ENCODE peak calls at places on chromosomes 11 and 22, in six cellular contexts. Q is NCI-H460; B is Calu3; G is breast epithelium; V is activated CD4-positive, alpha-beta T cell treated with anti-CD3 and anti-CD28 coated beads for 24 hours; E is T-helper 9 cell. T is an unnamed sample.

GRCh38 chr11:26953770-26954392 is 40.0 kb upstream of the FIBIN start:
- DNase-seq in Q (no peak), B (no peak), G (no peak), V (no peak), E (no peak), T (no peak)

GRCh38 chr11:100687630-100688395 is 725 bp downstream of the ARHGAP42 start:
- DNase-seq in Q (peak; percentile 61), B (peak; percentile 51), G (peak; percentile 41), V (no peak), E (no peak), T (peak; percentile 46)

GRCh38 chr11:117986981-117987495 is 844 bp downstream of the IL10RA start:
- DNase-seq in Q (no peak), B (no peak), G (no peak), V (no peak), E (peak; percentile 37), T (no peak)

GRCh38 chr11:6418199-6418957 is 516 bp downstream of the APBB1 start:
- DNase-seq in Q (no peak), B (no peak), G (no peak), V (no peak), E (no peak), T (no peak)

GRCh38 chr11:59676205-59676604 is 7.4 kb upstream of the PATL1 start:
- DNase-seq in Q (no peak), B (no peak), G (no peak), V (no peak), E (no peak), T (no peak)

GRCh38 chr22:27242917-27243589 is 558.5 kb downstream of the MN1 start:
- DNase-seq in Q (no peak), B (peak; percentile 17), G (no peak), V (no peak), E (no peak), T (no peak)

GRCh38 chr22:38080847-38081635 is 2.9 kb downstream of the SLC16A8 start:
- DNase-seq in Q (no peak), B (no peak), G (no peak), V (no peak), E (no peak), T (peak; percentile 47)

GRCh38 chr11:83241291-83241946 is 44.7 kb downstream of the CCDC90B start:
- DNase-seq in Q (peak; percentile 68), B (peak; percentile 52), G (peak; percentile 24), V (no peak), E (no peak), T (peak; percentile 28)

GRCh38 chr11:43576834-43577521 is 103.6 kb upstream of the HSD17B12 start:
- DNase-seq in Q (peak; percentile 53), B (peak; percentile 51), G (no peak), V (no peak), E (no peak), T (no peak)

GRCh38 chr11:46127150-46127638 is 5.9 kb upstream of the PHF21A start:
- DNase-seq in Q (peak; percentile 80), B (peak; percentile 62), G (no peak), V (no peak), E (peak; percentile 20), T (peak; percentile 56)

GRCh38 chr22:30002861-30003489 is 77.3 kb upstream of the HORMAD2 start:
- DNase-seq in Q (no peak), B (no peak), G (no peak), V (no peak), E (no peak), T (no peak)

GRCh38 chr11:2779981-2780849 is 80.4 kb upstream of the KCNQ1OT1 start:
- DNase-seq in Q (no peak), B (peak; percentile 0), G (peak; percentile 17), V (no peak), E (no peak), T (peak; percentile 57)

GRCh38 chr11:96110302-96110701 is 186.4 kb upstream of the MTMR2 start:
- DNase-seq in Q (no peak), B (no peak), G (no peak), V (no peak), E (no peak), T (no peak)

GRCh38 chr11:68212421-68213134 is 518 bp downstream of the KMT5B start:
- DNase-seq in Q (peak; percentile 41), B (peak; percentile 77), G (peak; percentile 59), V (no peak), E (peak; percentile 52), T (peak; percentile 79)

GRCh38 chr11:75820636-75821035 is 5.6 kb downstream of the UVRAG start:
- DNase-seq in Q (no peak), B (peak; percentile 44), G (no peak), V (no peak), E (no peak), T (no peak)

GRCh38 chr11:62604460-62605130 is 2.9 kb upstream of the MTA2 start:
- DNase-seq in Q (no peak), B (no peak), G (no peak), V (no peak), E (no peak), T (no peak)

GRCh38 chr11:109978895-109979294 is 114.3 kb upstream of the ZC3H12C start:
- DNase-seq in Q (no peak), B (no peak), G (no peak), V (no peak), E (no peak), T (no peak)

T was measured in right lobe of liver.